ENCODE peak calls at places on chromosomes 7 and 10, in seven cellular contexts. X, N, P, J, M, S and Y are unnamed samples. For H3K4me1, the result is how much of the 10 kb centered on the place peaks cover.

GRCh38 chr7:26305048-26305868 is 13.6 kb downstream of the SNX10 start:
- DNase-seq in X (no peak), N (no peak), P (no peak), J (no peak), M (no peak), S (peak), Y (no peak)

GRCh38 chr10:14822879-14823755 is 14.7 kb downstream of the CDNF start:
- DNase-seq in X (no peak), N (no peak), P (no peak), J (peak), M (peak), S (peak), Y (peak)

GRCh38 chr7:26156454-26157365 is 4.7 kb downstream of the NFE2L3 start:
- DNase-seq in X (no peak), N (no peak), P (no peak), J (peak), M (no peak), S (peak), Y (peak)

GRCh38 chr10:16776896-16777295 is 40.3 kb downstream of the RSU1 start:
- DNase-seq in X (no peak), N (no peak), P (no peak), J (peak), M (no peak), S (no peak), Y (no peak)

GRCh38 chr7:53315986-53316385 is 280.6 kb downstream of the POM121L12 start:
- DNase-seq in X (no peak), N (no peak), P (no peak), J (no peak), M (no peak), S (no peak), Y (no peak)

GRCh38 chr10:70528726-70529362 is 50.3 kb downstream of the PALD1 start:
- DNase-seq in X (no peak), N (no peak), P (no peak), J (peak), M (no peak), S (no peak), Y (peak)

GRCh38 chr7:28615091-28615490 is 202.8 kb downstream of the CREB5 start:
- DNase-seq in X (no peak), N (no peak), P (no peak), J (no peak), M (no peak), S (no peak), Y (no peak)

GRCh38 chr7:35768346-35768745 is 32.5 kb upstream of the SEPTIN7 start:
- DNase-seq in X (no peak), N (no peak), P (no peak), J (no peak), M (no peak), S (no peak), Y (no peak)

GRCh38 chr7:90988996-90989765 is 275.1 kb upstream of the FZD1 start:
- DNase-seq in X (no peak), N (no peak), P (no peak), J (no peak), M (no peak), S (no peak), Y (peak)

GRCh38 chr10:124648738-124649137 is 95.4 kb downstream of the FAM53B start:
- DNase-seq in X (no peak), N (peak), P (peak), J (peak), M (no peak), S (peak), Y (peak)

GRCh38 chr7:70520604-70521003 is 611.3 kb upstream of the GALNT17 start:
- DNase-seq in X (no peak), N (no peak), P (no peak), J (peak), M (no peak), S (no peak), Y (no peak)

GRCh38 chr7:155375337-155376277 is 77.9 kb downstream of the INSIG1 start:
- DNase-seq in X (no peak), N (no peak), P (no peak), J (no peak), M (no peak), S (no peak), Y (peak)

GRCh38 chr7:52726986-52727385 is 308.4 kb upstream of the POM121L12 start:
- DNase-seq in X (no peak), N (no peak), P (no peak), J (no peak), M (no peak), S (no peak), Y (no peak)

GRCh38 chr10:4647138-4647785 is 178.7 kb upstream of the AKR1E2 start:
- DNase-seq in X (no peak), N (no peak), P (no peak), J (peak), M (no peak), S (no peak), Y (no peak)

GRCh38 chr10:102613286-102613685 is 31.0 kb upstream of the TRIM8 start:
- DNase-seq in X (no peak), N (no peak), P (no peak), J (no peak), M (no peak), S (no peak), Y (no peak)

GRCh38 chr10:103654925-103655324 is 161.4 kb downstream of the NEURL1 start:
- DNase-seq in X (no peak), N (no peak), P (peak), J (no peak), M (no peak), S (no peak), Y (no peak)
- H3K4me1 ChIP-seq in X (under half), N (half or more), P (half or more), J (under half), M (under half), S (under half), Y (under half)

GRCh38 chr7:74305987-74306736 is 17.0 kb downstream of the CLIP2 start:
- DNase-seq in X (no peak), N (no peak), P (no peak), J (no peak), M (no peak), S (no peak), Y (no peak)
- H3K4me1 ChIP-seq in X (under half), N (under half), P (under half), J (under half), M (under half), S (under half), Y (under half)

GRCh38 chr7:22589641-22590141 is 89.7 kb upstream of the STEAP1B start:
- DNase-seq in X (no peak), N (peak), P (no peak), J (peak), M (no peak), S (no peak), Y (peak)

GRCh38 chr7:22588396-22588795 is 88.4 kb upstream of the STEAP1B start:
- DNase-seq in X (no peak), N (no peak), P (no peak), J (no peak), M (no peak), S (no peak), Y (no peak)

GRCh38 chr7:22586101-22586805 is 86.3 kb upstream of the STEAP1B start:
- DNase-seq in X (no peak), N (no peak), P (no peak), J (no peak), M (no peak), S (no peak), Y (no peak)

GRCh38 chr7:22586806-22587180 is 86.8 kb upstream of the STEAP1B start:
- DNase-seq in X (no peak), N (no peak), P (no peak), J (peak), M (no peak), S (peak), Y (no peak)

DNA sequence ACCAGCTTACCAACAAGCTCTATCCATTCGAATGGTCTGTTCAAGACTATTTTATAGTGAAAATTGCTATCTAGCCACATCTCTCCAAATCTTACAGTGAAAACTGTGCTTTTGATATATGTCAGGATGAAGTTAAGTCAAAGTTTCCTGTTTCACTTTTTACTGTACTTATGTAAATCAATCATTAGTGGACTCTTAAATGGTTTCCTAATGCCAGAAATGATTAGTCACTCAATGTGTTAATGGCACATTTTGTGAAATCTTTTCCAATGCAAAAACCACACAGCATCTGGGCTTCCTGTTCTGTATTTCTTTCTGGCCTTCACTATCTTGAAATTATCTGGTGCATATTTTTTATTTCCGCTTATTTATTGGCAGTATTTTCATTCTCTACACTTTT is 87.3 kb upstream of the STEAP1B start:
- DNase-seq in X (no peak), N (no peak), P (no peak), J (no peak), M (no peak), S (no peak), Y (no peak)
- H3K4me1 ChIP-seq in X (under half), N (under half), P (under half), J (under half), M (under half), S (under half), Y (under half)

DNA sequence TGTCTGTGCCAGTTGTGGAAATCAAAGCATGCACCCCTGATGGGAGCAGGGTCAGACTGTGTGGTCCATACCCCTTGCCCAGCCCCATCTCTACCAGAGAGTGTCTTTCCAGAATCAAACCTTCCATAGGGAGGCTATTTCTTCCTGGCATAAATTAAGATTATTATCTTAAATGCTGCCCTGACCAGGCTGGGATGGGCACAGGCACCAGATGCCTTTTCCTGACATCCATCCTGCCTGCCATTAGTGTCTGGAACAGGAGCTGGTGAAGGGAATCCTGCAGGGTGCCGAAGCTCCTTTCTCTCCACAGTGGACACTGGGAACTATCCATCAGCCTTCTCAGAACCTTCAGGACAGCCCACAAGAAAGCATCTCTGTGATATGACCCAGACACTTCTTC is 296.3 kb downstream of the GRID1 start:
- DNase-seq in X (no peak), N (no peak), P (no peak), J (no peak), M (no peak), S (no peak), Y (no peak)
- H3K4me1 ChIP-seq in X (under half), N (under half), P (under half), J (under half), M (under half), S (under half), Y (under half)